ENCODE peak calls at places on chromosomes 2 and 18, in nine cellular contexts. P, O, A, S, K, V, E, I and D are unnamed samples.

GRCh38 chr2:170165129-170165528 is 12.8 kb upstream of the MYO3B start:
- DNase-seq in P (no peak), O (no peak), A (no peak), S (no peak), K (peak; percentile 68), V (peak; percentile 58), E (no peak), I (no peak), D (no peak)

GRCh38 chr2:180291060-180291459 is 284.0 kb upstream of the CWC22 start:
- DNase-seq in P (no peak), O (no peak), A (peak; percentile 72), S (no peak), K (peak; percentile 60), V (no peak), E (no peak), I (no peak), D (no peak)

GRCh38 chr2:197158591-197159550 is 151.7 kb downstream of the ANKRD44 start:
- DNase-seq in P (no peak), O (no peak), A (no peak), S (no peak), K (peak; percentile 31), V (no peak), E (no peak), I (no peak), D (no peak)

GRCh38 chr2:98875081-98875728 is 60.8 kb downstream of the CRACDL start:
- DNase-seq in P (no peak), O (no peak), A (no peak), S (no peak), K (no peak), V (no peak), E (no peak), I (no peak), D (no peak)

GRCh38 chr2:80363330-80363729 is 58.8 kb upstream of the LRRTM1 start:
- DNase-seq in P (no peak), O (no peak), A (no peak), S (peak; percentile 8), K (no peak), V (no peak), E (no peak), I (no peak), D (no peak)

GRCh38 chr18:4020026-4020425 is 435.1 kb downstream of the DLGAP1 start:
- DNase-seq in P (no peak), O (no peak), A (no peak), S (peak; percentile 58), K (no peak), V (no peak), E (no peak), I (no peak), D (no peak)

GRCh38 chr2:2667690-2668089 is 336.6 kb upstream of the MYT1L start:
- DNase-seq in P (no peak), O (no peak), A (no peak), S (no peak), K (no peak), V (no peak), E (no peak), I (no peak), D (no peak)

GRCh38 chr2:80050246-80050645 is 254.3 kb downstream of the LRRTM1 start:
- DNase-seq in P (no peak), O (no peak), A (no peak), S (no peak), K (peak; percentile 15), V (no peak), E (peak; percentile 3), I (peak; percentile 75), D (no peak)

GRCh38 chr2:208268553-208268952 is 2.5 kb downstream of the PIKFYVE start:
- DNase-seq in P (no peak), O (no peak), A (no peak), S (no peak), K (no peak), V (no peak), E (no peak), I (no peak), D (no peak)

GRCh38 chr18:31248783-31249521 is 69.0 kb upstream of the DSG1 start:
- DNase-seq in P (no peak), O (no peak), A (no peak), S (no peak), K (peak; percentile 18), V (no peak), E (no peak), I (no peak), D (no peak)

GRCh38 chr2:61604433-61604832 is 66.3 kb upstream of the XPO1 start:
- DNase-seq in P (no peak), O (no peak), A (no peak), S (no peak), K (peak; percentile 20), V (no peak), E (no peak), I (no peak), D (no peak)

GRCh38 chr2:185219981-185220380 is 518.6 kb upstream of the FSIP2 start:
- DNase-seq in P (no peak), O (no peak), A (no peak), S (no peak), K (no peak), V (no peak), E (no peak), I (peak; percentile 7), D (no peak)

GRCh38 chr2:152353364-152353763 is 18.4 kb downstream of the FMNL2 start:
- DNase-seq in P (no peak), O (no peak), A (no peak), S (no peak), K (no peak), V (no peak), E (no peak), I (no peak), D (no peak)

GRCh38 chr2:39642054-39642742 is 23.5 kb upstream of the TMEM178A start:
- DNase-seq in P (no peak), O (no peak), A (peak; percentile 84), S (no peak), K (peak; percentile 91), V (peak; percentile 61), E (no peak), I (no peak), D (no peak)

GRCh38 chr2:60352491-60353405 is 200.7 kb downstream of the BCL11A start:
- DNase-seq in P (no peak), O (no peak), A (no peak), S (no peak), K (no peak), V (no peak), E (no peak), I (no peak), D (no peak)

GRCh38 chr18:77899972-77900754 is 650.5 kb downstream of the GALR1 start:
- DNase-seq in P (no peak), O (no peak), A (peak; percentile 44), S (peak; percentile 80), K (no peak), V (no peak), E (peak; percentile 7), I (peak; percentile 89), D (no peak)

GRCh38 chr2:141911485-141912066 is 219.2 kb downstream of the LRP1B start:
- DNase-seq in P (no peak), O (no peak), A (peak; percentile 28), S (peak; percentile 89), K (peak; percentile 8), V (peak; percentile 40), E (peak; percentile 2), I (no peak), D (no peak)

GRCh38 chr18:28161608-28162599 is 15.0 kb downstream of the CDH2 start:
- DNase-seq in P (no peak), O (no peak), A (no peak), S (no peak), K (peak; percentile 80), V (no peak), E (no peak), I (no peak), D (no peak)

GRCh38 chr2:108330971-108331370 is 42.3 kb downstream of the SULT1C2 start:
- DNase-seq in P (no peak), O (no peak), A (peak; percentile 70), S (no peak), K (no peak), V (peak; percentile 25), E (no peak), I (no peak), D (no peak)

GRCh38 chr2:216548901-216549321 is 50.3 kb downstream of the RPL37A start:
- DNase-seq in P (peak; percentile 54), O (no peak), A (no peak), S (no peak), K (no peak), V (no peak), E (no peak), I (no peak), D (no peak)

DNA sequence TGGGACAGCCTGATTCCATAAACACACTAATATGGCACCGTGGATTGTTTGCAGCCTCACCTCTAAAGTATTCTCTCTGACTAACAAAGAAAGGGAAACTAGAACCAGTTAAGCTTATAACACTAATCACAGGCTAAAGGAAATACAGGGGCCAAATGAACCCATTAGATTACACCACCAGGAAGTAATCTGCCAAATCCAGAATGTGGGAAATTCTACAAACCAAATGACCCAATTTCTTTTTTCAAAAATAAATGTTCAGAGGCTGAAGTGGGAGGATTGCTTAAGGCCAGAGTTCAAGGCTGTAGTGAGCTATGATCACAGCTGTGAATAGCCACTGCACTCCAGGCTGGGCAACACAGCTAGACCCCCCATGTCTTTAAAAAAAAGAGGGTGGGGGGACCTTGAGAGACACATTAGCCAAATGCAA is 1.5 kb upstream of the MPPE1 start:
- DNase-seq in P (no peak), O (no peak), A (peak; percentile 49), S (no peak), K (peak; percentile 55), V (peak; percentile 49), E (no peak), I (no peak), D (no peak)
- TF ChIP-seq CTCF in P (no peak), O (no peak), A (no peak), S (no peak), K (no peak), V (no peak), E (no peak), I (no peak), D (no peak)

GRCh38 chr2:227817940-227818568 is 4.4 kb downstream of the CCL20 start:
- DNase-seq in P (peak; percentile 100), O (peak; percentile 95), A (peak; percentile 100), S (peak; percentile 27), K (peak; percentile 100), V (peak; percentile 98), E (peak; percentile 11), I (peak; percentile 4), D (peak; percentile 84)
- H3K4me1 ChIP-seq in P (peaks cover 16% of the 10 kb centered on the region), O (peaks cover 13% of the 10 kb centered on the region), A (no peaks in the 10 kb centered on the region), S (peaks cover 14% of the 10 kb centered on the region), K (peaks cover 3% of the 10 kb centered on the region), V (peaks cover 36% of the 10 kb centered on the region), E (no peaks in the 10 kb centered on the region), I (no peaks in the 10 kb centered on the region), D (no peaks in the 10 kb centered on the region)

GRCh38 chr2:232777278-232777677 is 913 bp upstream of the KCNJ13 start:
- DNase-seq in P (no peak), O (no peak), A (no peak), S (no peak), K (no peak), V (no peak), E (no peak), I (no peak), D (no peak)
- H3K4me3 ChIP-seq in P (no peak overlapping the region), O (no peak overlapping the region), A (no peak overlapping the region), S (no peak overlapping the region), K (no peak overlapping the region), V (no peak overlapping the region), E (no peak overlapping the region), I (no peak overlapping the region), D (no peak overlapping the region)

DNA sequence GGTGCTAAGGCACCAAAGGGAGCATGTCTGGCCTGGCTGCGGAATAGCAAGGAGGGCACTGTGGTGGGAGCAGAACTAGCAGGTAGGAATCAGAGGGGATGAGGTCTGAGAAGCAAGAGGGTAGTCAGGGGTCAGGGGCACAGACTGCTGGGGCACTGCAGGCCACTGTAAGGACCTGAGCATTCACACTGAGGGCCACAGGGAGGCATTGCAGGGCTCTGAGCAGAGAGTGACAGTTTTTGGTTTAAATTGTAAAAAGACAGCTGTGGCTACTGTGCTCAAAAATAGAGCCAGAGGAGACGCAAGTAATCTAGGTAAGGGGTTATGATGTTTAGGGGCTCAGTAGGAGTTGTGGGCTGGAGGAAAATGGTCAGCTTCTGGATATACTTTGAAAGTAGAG is 41.5 kb downstream of the ARHGAP25 start:
- DNase-seq in P (no peak), O (no peak), A (no peak), S (no peak), K (no peak), V (no peak), E (no peak), I (no peak), D (no peak)
- TF ChIP-seq CTCF in P (no peak), O (no peak), A (peak; percentile 26), S (no peak), K (peak; percentile 15), V (no peak), E (no peak), I (no peak), D (no peak)